ENCODE peak calls at places on chromosome 10, in seven cellular contexts. M is foreskin fibroblast, A is colonic mucosa, G is heart left ventricle, R is choroid plexus epithelial cell, J is suprapubic skin, Q is A673. C is an unnamed sample.

GRCh38 chr10:125089486-125089885 is 70.9 kb downstream of the CTBP2 start:
- DNase-seq in M (no peak), Q (no peak), J (peak; percentile 31), G (no peak), R (no peak), A (no peak), C (no peak)

GRCh38 chr10:1465421-1465902 is 271.9 kb downstream of the ADARB2 start:
- DNase-seq in J (no peak), M (no peak), Q (no peak), R (no peak), A (no peak), G (no peak), C (peak; percentile 46)

GRCh38 chr10:133258818-133259602 is 17.7 kb downstream of the ADAM8 start:
- DNase-seq in G (peak; percentile 72), A (peak; percentile 70), R (peak; percentile 97), M (peak; percentile 99), J (peak; percentile 92), Q (peak; percentile 84), C (no peak)

GRCh38 chr10:69413221-69413865 is 3.4 kb downstream of the TACR2 start:
- DNase-seq in J (no peak), R (peak; percentile 78), A (no peak), M (peak; percentile 60), G (peak; percentile 63), Q (peak; percentile 75), C (peak; percentile 89)

GRCh38 chr10:1464866-1465265 is 272.5 kb downstream of the ADARB2 start:
- DNase-seq in A (no peak), J (no peak), G (no peak), M (no peak), R (no peak), Q (no peak), C (peak; percentile 52)

GRCh38 chr10:34134602-34135001 is 680.5 kb downstream of the PARD3 start:
- DNase-seq in M (no peak), A (no peak), J (no peak), R (no peak), G (no peak), Q (no peak), C (no peak)

GRCh38 chr10:111968624-111969023 is 214.9 kb downstream of the GPAM start:
- DNase-seq in A (no peak), M (no peak), G (no peak), Q (no peak), R (no peak), J (no peak), C (no peak)

GRCh38 chr10:77160679-77161078 is 476.9 kb downstream of the KCNMA1 start:
- DNase-seq in G (no peak), Q (no peak), A (peak; percentile 34), J (no peak), M (peak; percentile 87), R (peak; percentile 62), C (no peak)

GRCh38 chr10:77286851-77287250 is 350.8 kb downstream of the KCNMA1 start:
- DNase-seq in A (no peak), R (no peak), J (no peak), M (no peak), Q (peak; percentile 44), G (no peak), C (no peak)

GRCh38 chr10:3271385-3272115 is 99.0 kb upstream of the PITRM1 start:
- DNase-seq in J (peak; percentile 29), Q (no peak), M (no peak), R (no peak), A (no peak), G (peak; percentile 17), C (no peak)

GRCh38 chr10:35375091-35375765 is 38.9 kb downstream of the CCNY start:
- DNase-seq in J (no peak), M (no peak), G (no peak), Q (no peak), R (peak; percentile 52), A (no peak), C (no peak)

GRCh38 chr10:122503886-122504285 is 42.5 kb downstream of the HTRA1 start:
- DNase-seq in M (no peak), Q (no peak), G (no peak), A (no peak), J (no peak), R (no peak), C (no peak)

GRCh38 chr10:49397036-49397999 is 1.4 kb upstream of the DRGX start:
- DNase-seq in M (no peak), Q (no peak), J (no peak), A (no peak), R (no peak), G (no peak), C (peak; percentile 80)

GRCh38 chr10:68208424-68209042 is 23.4 kb downstream of the ATOH7 start:
- DNase-seq in G (no peak), R (peak; percentile 85), J (no peak), Q (peak; percentile 85), A (peak; percentile 66), M (peak; percentile 65), C (peak; percentile 67)

GRCh38 chr10:102117391-102118159 is 2.6 kb downstream of the LDB1 start:
- DNase-seq in R (peak; percentile 81), G (peak; percentile 90), M (peak; percentile 85), A (peak; percentile 77), J (peak; percentile 85), Q (peak; percentile 80), C (peak; percentile 83)

GRCh38 chr10:70267161-70267933 is 16.5 kb downstream of the NPFFR1 start:
- DNase-seq in R (peak; percentile 87), M (peak; percentile 99), A (peak; percentile 32), J (no peak), Q (peak; percentile 66), G (no peak), C (peak; percentile 76)

GRCh38 chr10:109411897-109412296 is 511.4 kb downstream of the XPNPEP1 start:
- DNase-seq in A (no peak), R (no peak), J (no peak), M (no peak), Q (no peak), G (no peak), C (no peak)

GRCh38 chr10:74969530-74969929 is 141.9 kb upstream of the SAMD8 start:
- DNase-seq in J (no peak), A (no peak), R (no peak), M (no peak), G (no peak), Q (no peak), C (no peak)

GRCh38 chr10:74969093-74969492 is 142.4 kb upstream of the SAMD8 start:
- DNase-seq in J (no peak), G (no peak), A (no peak), Q (no peak), M (no peak), R (no peak), C (no peak)

GRCh38 chr10:74968621-74969019 is 142.2 kb downstream of the KAT6B start:
- DNase-seq in Q (no peak), G (no peak), A (no peak), J (no peak), M (no peak), R (no peak), C (no peak)

GRCh38 chr10:74963549-74963948 is 137.1 kb downstream of the KAT6B start:
- DNase-seq in M (no peak), G (no peak), A (no peak), Q (no peak), J (no peak), R (no peak), C (no peak)

DNA sequence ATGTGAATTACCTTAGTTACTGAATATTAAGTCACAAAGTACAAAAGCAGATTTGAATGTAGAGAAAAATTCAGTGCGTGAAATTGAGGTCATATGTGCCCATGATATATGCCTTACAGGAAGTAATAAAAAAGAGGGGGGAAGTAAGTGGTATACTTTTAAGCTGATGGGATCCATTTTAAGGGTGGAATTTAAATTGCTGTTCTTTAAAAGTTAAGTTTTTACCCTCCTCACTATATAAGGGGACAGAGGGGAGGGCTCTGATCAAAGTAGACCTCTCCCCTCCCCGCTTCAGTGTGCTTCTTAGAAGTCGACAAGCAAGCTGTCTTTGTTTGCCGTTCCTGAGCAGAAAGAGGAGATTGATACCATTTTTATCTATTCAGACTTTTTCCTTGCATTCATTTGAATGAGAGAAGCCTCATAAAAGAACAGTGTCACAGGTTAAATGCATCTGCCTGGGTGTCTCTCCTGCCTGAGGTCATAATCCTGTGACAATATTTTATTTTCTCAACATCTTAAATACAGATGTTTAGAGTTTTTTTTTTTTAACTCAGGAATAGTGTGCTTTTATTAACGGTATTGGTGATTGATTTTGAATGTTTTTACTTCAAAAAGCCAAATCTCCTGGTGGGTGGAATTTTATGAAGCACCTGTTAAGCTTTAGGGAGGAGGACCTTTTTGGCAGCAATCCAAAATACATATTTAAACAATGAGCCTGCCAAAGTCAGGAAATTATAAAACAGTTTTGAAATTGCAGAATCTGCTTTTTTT is 141.6 kb downstream of the KAT6B start:
- DNase-seq in R (no peak), J (no peak), G (no peak), A (no peak), M (no peak), Q (peak; percentile 89), C (no peak)
- H3K4me3 ChIP-seq in R (no peak overlapping the region), J (no peak overlapping the region), G (no peak overlapping the region), A (no peak overlapping the region), M (no peak overlapping the region), Q (peak overlapping the region; percentile 25), C (no peak overlapping the region)

GRCh38 chr10:103554488-103555320 is 61.2 kb downstream of the NEURL1 start:
- DNase-seq in G (peak; percentile 57), M (peak; percentile 47), A (peak; percentile 73), R (peak; percentile 57), Q (peak; percentile 75), J (no peak), C (peak; percentile 92)
- H3K4me3 ChIP-seq in G (peak overlapping the region; percentile 58), M (peak overlapping the region; percentile 31), A (peak overlapping the region; percentile 41), R (peak overlapping the region; percentile 34), Q (peak overlapping the region; percentile 47), J (peak overlapping the region; percentile 49), C (peak overlapping the region; percentile 47)

GRCh38 chr10:14024349-14025202 is 306.1 kb downstream of the FRMD4A start:
- DNase-seq in J (no peak), Q (no peak), R (no peak), M (no peak), A (peak; percentile 32), G (no peak), C (no peak)

GRCh38 chr10:14025283-14025682 is 305.4 kb downstream of the FRMD4A start:
- DNase-seq in J (no peak), M (no peak), R (no peak), A (no peak), Q (no peak), G (no peak), C (no peak)

GRCh38 chr10:14023612-14024348 is 306.9 kb downstream of the FRMD4A start:
- DNase-seq in G (no peak), A (no peak), Q (no peak), M (no peak), J (no peak), R (no peak), C (no peak)

GRCh38 chr10:14022052-14022451 is 308.7 kb downstream of the FRMD4A start:
- DNase-seq in M (no peak), R (no peak), G (no peak), Q (no peak), J (no peak), A (no peak), C (no peak)

DNA sequence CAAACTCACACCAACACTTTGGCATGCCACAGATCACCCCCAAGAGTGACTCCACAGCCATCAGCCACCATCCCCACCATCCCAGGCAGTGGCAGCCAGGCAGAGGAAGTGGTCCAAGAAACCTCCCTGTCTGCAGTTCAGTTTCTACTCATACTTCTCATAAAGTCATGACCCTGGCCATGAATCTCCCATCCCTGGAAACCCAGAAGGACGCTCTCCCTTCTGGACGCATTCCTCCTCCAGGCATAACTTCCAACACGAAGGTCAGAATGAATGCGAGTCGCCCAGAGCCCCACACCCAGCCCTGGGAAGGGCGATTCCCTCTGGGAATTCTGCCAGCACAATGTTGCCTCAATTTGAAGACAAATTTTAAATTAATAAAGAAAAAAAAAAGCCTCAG is 307.8 kb downstream of the FRMD4A start:
- DNase-seq in A (no peak), R (no peak), M (no peak), G (no peak), Q (no peak), J (no peak), C (no peak)
- H3K4me3 ChIP-seq in A (no peak overlapping the region), R (no peak overlapping the region), M (no peak overlapping the region), G (no peak overlapping the region), Q (no peak overlapping the region), J (peak overlapping the region; percentile 23), C (no peak overlapping the region)

GRCh38 chr10:89454561-89455347 is 40.4 kb downstream of the IFIT5 start:
- DNase-seq in M (no peak), Q (no peak), J (no peak), R (peak; percentile 56), G (no peak), A (no peak), C (no peak)
- H3K4me3 ChIP-seq in M (no peak overlapping the region), Q (no peak overlapping the region), J (no peak overlapping the region), R (no peak overlapping the region), G (no peak overlapping the region), A (no peak overlapping the region), C (no peak overlapping the region)

C was measured in H7.